ENCODE peak calls at places on chromosomes 7 and 10, in ten cellular contexts. One of them, this sample, is unnamed. For H3K9me3 and H3K36me3, the result is how much of the 10 kb centered on the place peaks cover.

GRCh38 chr7:105982388-105982787 is 19.3 kb downstream of the CDHR3 start:
- DNase-seq in iPS DF 6.9: no peak
- DNase-seq in ovary: no peak
- DNase-seq in Peyer's patch: no peak
- DNase-seq in body of pancreas: no peak
- DNase-seq in transverse colon: no peak
- DNase-seq in neuronal stem cell: no peak
- DNase-seq in thoracic aorta: no peak
- DNase-seq in sigmoid colon: no peak
- DNase-seq in effector memory CD4-positive, alpha-beta T cell: no peak
- DNase-seq in this sample: no peak

GRCh38 chr7:127578036-127578684 is 7.2 kb downstream of the GCC1 start:
- DNase-seq in iPS DF 6.9: no peak
- DNase-seq in ovary: no peak
- DNase-seq in Peyer's patch: no peak
- DNase-seq in body of pancreas: no peak
- DNase-seq in transverse colon: no peak
- DNase-seq in neuronal stem cell: no peak
- DNase-seq in thoracic aorta: no peak
- DNase-seq in sigmoid colon: no peak
- DNase-seq in effector memory CD4-positive, alpha-beta T cell: no peak
- DNase-seq in this sample: peak

GRCh38 chr10:28054211-28054888 is 55.5 kb upstream of the ODAD2 start:
- DNase-seq in iPS DF 6.9: no peak
- DNase-seq in ovary: no peak
- DNase-seq in Peyer's patch: no peak
- DNase-seq in body of pancreas: no peak
- DNase-seq in transverse colon: no peak
- DNase-seq in neuronal stem cell: no peak
- DNase-seq in thoracic aorta: no peak
- DNase-seq in sigmoid colon: no peak
- DNase-seq in effector memory CD4-positive, alpha-beta T cell: no peak
- DNase-seq in this sample: no peak

GRCh38 chr7:127504715-127505114 is 80.7 kb downstream of the GCC1 start:
- DNase-seq in iPS DF 6.9: peak
- DNase-seq in ovary: peak
- DNase-seq in Peyer's patch: no peak
- DNase-seq in body of pancreas: peak
- DNase-seq in transverse colon: peak
- DNase-seq in neuronal stem cell: no peak
- DNase-seq in thoracic aorta: no peak
- DNase-seq in sigmoid colon: no peak
- DNase-seq in effector memory CD4-positive, alpha-beta T cell: no peak
- DNase-seq in this sample: peak

GRCh38 chr10:2772791-2773644 is 294.3 kb upstream of the PFKP start:
- DNase-seq in iPS DF 6.9: no peak
- DNase-seq in ovary: no peak
- DNase-seq in Peyer's patch: no peak
- DNase-seq in body of pancreas: no peak
- DNase-seq in transverse colon: no peak
- DNase-seq in neuronal stem cell: peak
- DNase-seq in thoracic aorta: no peak
- DNase-seq in sigmoid colon: no peak
- DNase-seq in effector memory CD4-positive, alpha-beta T cell: no peak
- DNase-seq in this sample: no peak

GRCh38 chr7:71472962-71473361 is 341.0 kb downstream of the GALNT17 start:
- DNase-seq in iPS DF 6.9: no peak
- DNase-seq in ovary: no peak
- DNase-seq in Peyer's patch: no peak
- DNase-seq in body of pancreas: no peak
- DNase-seq in transverse colon: no peak
- DNase-seq in neuronal stem cell: no peak
- DNase-seq in thoracic aorta: no peak
- DNase-seq in sigmoid colon: no peak
- DNase-seq in effector memory CD4-positive, alpha-beta T cell: no peak
- DNase-seq in this sample: no peak

GRCh38 chr7:1672851-1673486 is 2.9 kb downstream of the ELFN1 start:
- DNase-seq in iPS DF 6.9: no peak
- DNase-seq in ovary: no peak
- DNase-seq in Peyer's patch: peak
- DNase-seq in body of pancreas: peak
- DNase-seq in transverse colon: no peak
- DNase-seq in neuronal stem cell: no peak
- DNase-seq in thoracic aorta: no peak
- DNase-seq in sigmoid colon: peak
- DNase-seq in effector memory CD4-positive, alpha-beta T cell: no peak
- DNase-seq in this sample: no peak

GRCh38 chr10:132443605-132443997 is 46.6 kb downstream of the PWWP2B start:
- DNase-seq in iPS DF 6.9: no peak
- DNase-seq in ovary: no peak
- DNase-seq in Peyer's patch: peak
- DNase-seq in body of pancreas: no peak
- DNase-seq in transverse colon: peak
- DNase-seq in neuronal stem cell: no peak
- DNase-seq in thoracic aorta: no peak
- DNase-seq in sigmoid colon: no peak
- DNase-seq in effector memory CD4-positive, alpha-beta T cell: peak
- DNase-seq in this sample: peak

GRCh38 chr10:88117227-88117626 is 253.8 kb downstream of the PTEN start:
- DNase-seq in iPS DF 6.9: no peak
- DNase-seq in ovary: no peak
- DNase-seq in Peyer's patch: no peak
- DNase-seq in body of pancreas: no peak
- DNase-seq in transverse colon: no peak
- DNase-seq in neuronal stem cell: no peak
- DNase-seq in thoracic aorta: no peak
- DNase-seq in sigmoid colon: no peak
- DNase-seq in effector memory CD4-positive, alpha-beta T cell: no peak
- DNase-seq in this sample: no peak

GRCh38 chr10:43793714-43794113 is 145.0 kb upstream of the ZNF32 start:
- DNase-seq in iPS DF 6.9: no peak
- DNase-seq in ovary: no peak
- DNase-seq in Peyer's patch: no peak
- DNase-seq in body of pancreas: no peak
- DNase-seq in transverse colon: no peak
- DNase-seq in neuronal stem cell: no peak
- DNase-seq in thoracic aorta: no peak
- DNase-seq in sigmoid colon: no peak
- DNase-seq in effector memory CD4-positive, alpha-beta T cell: no peak
- DNase-seq in this sample: no peak

GRCh38 chr7:138726288-138726687 is 25.1 kb upstream of the SVOPL start:
- DNase-seq in iPS DF 6.9: no peak
- DNase-seq in ovary: no peak
- DNase-seq in Peyer's patch: no peak
- DNase-seq in body of pancreas: no peak
- DNase-seq in transverse colon: no peak
- DNase-seq in neuronal stem cell: no peak
- DNase-seq in thoracic aorta: no peak
- DNase-seq in sigmoid colon: no peak
- DNase-seq in effector memory CD4-positive, alpha-beta T cell: no peak
- DNase-seq in this sample: no peak

DNA sequence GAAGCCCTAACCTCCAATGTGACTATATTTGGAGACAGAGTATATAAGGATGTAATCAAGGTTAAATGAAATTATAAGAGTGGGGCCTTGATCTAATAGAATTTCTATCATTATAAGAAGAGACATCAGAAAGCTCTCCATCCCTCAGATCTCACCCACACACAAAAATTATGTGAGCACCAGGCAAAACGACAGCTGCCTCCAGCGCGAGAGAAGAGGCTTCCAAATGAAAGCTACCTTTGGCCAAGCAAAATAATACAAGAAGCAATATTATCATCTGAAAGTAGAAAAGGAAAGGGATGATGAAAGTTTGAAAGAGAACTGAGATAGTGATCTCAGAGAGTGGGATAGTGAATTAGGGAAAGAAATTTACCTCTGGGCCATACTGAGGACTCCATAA is 1192.5 kb downstream of the NXPH1 start:
- DNase-seq in iPS DF 6.9: no peak
- DNase-seq in ovary: no peak
- DNase-seq in Peyer's patch: no peak
- DNase-seq in body of pancreas: no peak
- DNase-seq in transverse colon: no peak
- DNase-seq in neuronal stem cell: no peak
- DNase-seq in thoracic aorta: no peak
- DNase-seq in sigmoid colon: no peak
- DNase-seq in effector memory CD4-positive, alpha-beta T cell: no peak
- DNase-seq in this sample: no peak
- H3K9me3 ChIP-seq in iPS DF 6.9: under half
- H3K9me3 ChIP-seq in ovary: under half
- H3K9me3 ChIP-seq in Peyer's patch: under half
- H3K9me3 ChIP-seq in body of pancreas: under half
- H3K9me3 ChIP-seq in transverse colon: under half
- H3K9me3 ChIP-seq in neuronal stem cell: under half
- H3K9me3 ChIP-seq in thoracic aorta: under half
- H3K9me3 ChIP-seq in sigmoid colon: under half
- H3K9me3 ChIP-seq in effector memory CD4-positive, alpha-beta T cell: under half
- H3K9me3 ChIP-seq in this sample: under half

GRCh38 chr7:112708236-112708635 is 82.0 kb downstream of the TMEM168 start:
- DNase-seq in iPS DF 6.9: peak
- DNase-seq in ovary: no peak
- DNase-seq in Peyer's patch: no peak
- DNase-seq in body of pancreas: no peak
- DNase-seq in transverse colon: no peak
- DNase-seq in neuronal stem cell: peak
- DNase-seq in thoracic aorta: no peak
- DNase-seq in sigmoid colon: no peak
- DNase-seq in effector memory CD4-positive, alpha-beta T cell: no peak
- DNase-seq in this sample: no peak
- H3K4me3 ChIP-seq in iPS DF 6.9: no peak
- H3K4me3 ChIP-seq in ovary: no peak
- H3K4me3 ChIP-seq in Peyer's patch: no peak
- H3K4me3 ChIP-seq in body of pancreas: no peak
- H3K4me3 ChIP-seq in transverse colon: no peak
- H3K4me3 ChIP-seq in neuronal stem cell: no peak
- H3K4me3 ChIP-seq in thoracic aorta: no peak
- H3K4me3 ChIP-seq in sigmoid colon: no peak
- H3K4me3 ChIP-seq in effector memory CD4-positive, alpha-beta T cell: no peak
- H3K4me3 ChIP-seq in this sample: no peak

GRCh38 chr10:123158682-123159081 is 4.5 kb downstream of the BUB3 start:
- DNase-seq in iPS DF 6.9: no peak
- DNase-seq in ovary: no peak
- DNase-seq in Peyer's patch: no peak
- DNase-seq in body of pancreas: no peak
- DNase-seq in transverse colon: no peak
- DNase-seq in neuronal stem cell: no peak
- DNase-seq in thoracic aorta: no peak
- DNase-seq in sigmoid colon: no peak
- DNase-seq in effector memory CD4-positive, alpha-beta T cell: no peak
- DNase-seq in this sample: no peak
- H3K36me3 ChIP-seq in iPS DF 6.9: under half
- H3K36me3 ChIP-seq in ovary: under half
- H3K36me3 ChIP-seq in Peyer's patch: under half
- H3K36me3 ChIP-seq in body of pancreas: under half
- H3K36me3 ChIP-seq in transverse colon: under half
- H3K36me3 ChIP-seq in neuronal stem cell: half or more
- H3K36me3 ChIP-seq in thoracic aorta: under half
- H3K36me3 ChIP-seq in sigmoid colon: half or more
- H3K36me3 ChIP-seq in effector memory CD4-positive, alpha-beta T cell: under half
- H3K36me3 ChIP-seq in this sample: half or more

DNA sequence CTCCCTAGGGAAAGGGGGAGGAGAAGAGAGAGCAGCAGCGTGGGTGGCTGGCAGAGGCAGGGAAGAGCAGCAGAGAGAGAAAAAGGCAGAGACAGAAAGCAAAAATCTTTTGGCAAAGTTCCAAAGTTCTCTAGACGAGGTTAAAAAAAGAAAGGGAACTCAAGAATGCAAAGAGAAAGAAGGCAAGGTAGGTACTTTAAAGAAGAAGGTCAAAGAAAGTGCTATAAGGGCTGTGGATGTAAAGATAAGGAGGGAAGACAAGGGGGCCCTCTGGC is 20.2 kb upstream of the OPTN start:
- DNase-seq in iPS DF 6.9: no peak
- DNase-seq in ovary: no peak
- DNase-seq in Peyer's patch: no peak
- DNase-seq in body of pancreas: no peak
- DNase-seq in transverse colon: no peak
- DNase-seq in neuronal stem cell: no peak
- DNase-seq in thoracic aorta: no peak
- DNase-seq in sigmoid colon: no peak
- DNase-seq in effector memory CD4-positive, alpha-beta T cell: no peak
- DNase-seq in this sample: no peak
- H3K9me3 ChIP-seq in iPS DF 6.9: under half
- H3K9me3 ChIP-seq in ovary: under half
- H3K9me3 ChIP-seq in Peyer's patch: under half
- H3K9me3 ChIP-seq in body of pancreas: under half
- H3K9me3 ChIP-seq in transverse colon: under half
- H3K9me3 ChIP-seq in neuronal stem cell: under half
- H3K9me3 ChIP-seq in thoracic aorta: under half
- H3K9me3 ChIP-seq in sigmoid colon: under half
- H3K9me3 ChIP-seq in effector memory CD4-positive, alpha-beta T cell: under half
- H3K9me3 ChIP-seq in this sample: under half

GRCh38 chr7:26856481-26856880 is 7.9 kb downstream of the SKAP2 start:
- DNase-seq in iPS DF 6.9: no peak
- DNase-seq in ovary: no peak
- DNase-seq in Peyer's patch: no peak
- DNase-seq in body of pancreas: no peak
- DNase-seq in transverse colon: no peak
- DNase-seq in neuronal stem cell: no peak
- DNase-seq in thoracic aorta: no peak
- DNase-seq in sigmoid colon: no peak
- DNase-seq in effector memory CD4-positive, alpha-beta T cell: no peak
- DNase-seq in this sample: no peak
- H3K4me3 ChIP-seq in iPS DF 6.9: no peak
- H3K4me3 ChIP-seq in ovary: no peak
- H3K4me3 ChIP-seq in Peyer's patch: no peak
- H3K4me3 ChIP-seq in body of pancreas: no peak
- H3K4me3 ChIP-seq in transverse colon: no peak
- H3K4me3 ChIP-seq in neuronal stem cell: no peak
- H3K4me3 ChIP-seq in thoracic aorta: no peak
- H3K4me3 ChIP-seq in sigmoid colon: no peak
- H3K4me3 ChIP-seq in effector memory CD4-positive, alpha-beta T cell: no peak
- H3K4me3 ChIP-seq in this sample: peak

DNA sequence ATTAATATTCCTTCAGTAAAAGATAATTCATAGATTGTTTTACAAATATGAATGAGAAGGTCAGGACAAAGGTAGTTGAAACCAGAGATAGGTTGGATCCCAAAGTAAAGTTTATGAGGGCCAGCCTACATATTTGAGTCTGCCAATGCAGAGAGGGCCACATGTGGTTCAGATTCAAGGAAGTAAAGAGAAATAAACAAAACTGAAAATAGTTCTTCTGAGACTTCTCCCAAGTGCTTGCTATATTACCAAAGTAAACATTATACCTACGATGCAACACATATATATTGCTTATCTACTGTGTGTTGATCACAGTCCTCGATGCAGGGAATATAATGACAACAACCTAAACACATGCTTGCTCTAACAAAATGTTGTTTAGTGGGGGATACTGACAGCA is 109.8 kb downstream of the MALRD1 start:
- DNase-seq in iPS DF 6.9: no peak
- DNase-seq in ovary: no peak
- DNase-seq in Peyer's patch: no peak
- DNase-seq in body of pancreas: no peak
- DNase-seq in transverse colon: no peak
- DNase-seq in neuronal stem cell: no peak
- DNase-seq in thoracic aorta: no peak
- DNase-seq in sigmoid colon: no peak
- DNase-seq in effector memory CD4-positive, alpha-beta T cell: no peak
- DNase-seq in this sample: no peak
- H3K36me3 ChIP-seq in iPS DF 6.9: under half
- H3K36me3 ChIP-seq in ovary: under half
- H3K36me3 ChIP-seq in Peyer's patch: under half
- H3K36me3 ChIP-seq in body of pancreas: under half
- H3K36me3 ChIP-seq in transverse colon: under half
- H3K36me3 ChIP-seq in neuronal stem cell: under half
- H3K36me3 ChIP-seq in thoracic aorta: under half
- H3K36me3 ChIP-seq in sigmoid colon: under half
- H3K36me3 ChIP-seq in effector memory CD4-positive, alpha-beta T cell: under half
- H3K36me3 ChIP-seq in this sample: under half

This sample was measured in MG63.